ENCODE peak calls at places on chromosomes 4 and X, in nine cellular contexts. X is NB4, F is endothelial cell, L is H9, H is foreskin fibroblast, U is nephron progenitor cell, I is IMR-90, W is Calu3, B is astrocyte of the spinal cord. K is an unnamed sample.
A peak's percentile ranks its signal among the peaks of the same experiment; 100 is the strongest.

GRCh38 chrX:49695276-49696180 is at the start of gene PAGE1:
- DNase-seq in X (no peak), F (no peak), L (no peak), H (no peak), U (no peak), I (no peak), W (no peak), B (no peak), K (no peak)

GRCh38 chr4:38846015-38846414 is 10.6 kb downstream of the TLR6 start:
- DNase-seq in X (no peak), F (no peak), L (no peak), H (no peak), U (no peak), I (no peak), W (no peak), B (no peak), K (no peak)

GRCh38 chrX:43949669-43950068 is 23.5 kb downstream of the NDP start:
- DNase-seq in X (no peak), F (peak; percentile 32), L (peak; percentile 78), H (peak; percentile 24), U (peak; percentile 59), I (no peak), W (peak; percentile 40), B (no peak), K (no peak)

GRCh38 chrX:11406109-11406755 is 113.0 kb downstream of the AMELX start:
- DNase-seq in X (no peak), F (no peak), L (no peak), H (no peak), U (no peak), I (peak; percentile 76), W (no peak), B (peak; percentile 58), K (peak; percentile 35)

GRCh38 chr4:154014401-154015105 is 225.7 kb upstream of the SFRP2 start:
- DNase-seq in X (no peak), F (no peak), L (no peak), H (peak; percentile 31), U (no peak), I (no peak), W (no peak), B (no peak), K (no peak)

GRCh38 chr4:138330531-138330930 is 88.4 kb upstream of the SLC7A11 start:
- DNase-seq in X (no peak), F (no peak), L (no peak), H (no peak), U (no peak), I (peak; percentile 27), W (no peak), B (peak; percentile 71), K (no peak)

GRCh38 chr4:11748169-11748872 is 319.6 kb upstream of the HS3ST1 start:
- DNase-seq in X (no peak), F (no peak), L (no peak), H (peak; percentile 87), U (no peak), I (peak; percentile 87), W (no peak), B (peak; percentile 92), K (peak; percentile 77)

GRCh38 chrX:71181558-71181909 is 36.9 kb downstream of the NLGN3 start:
- DNase-seq in X (peak; percentile 83), F (peak; percentile 9), L (peak; percentile 34), H (no peak), U (no peak), I (no peak), W (no peak), B (no peak), K (no peak)

GRCh38 chr4:32745351-32745750 is 2025.2 kb downstream of the PCDH7 start:
- DNase-seq in X (no peak), F (no peak), L (no peak), H (no peak), U (no peak), I (no peak), W (no peak), B (no peak), K (no peak)

GRCh38 chrX:153812220-153812619 is 17.8 kb downstream of the SSR4 start:
- DNase-seq in X (no peak), F (no peak), L (no peak), H (no peak), U (no peak), I (no peak), W (no peak), B (no peak), K (no peak)

GRCh38 chrX:10156199-10157031 is at the start of gene CLCN4:
- DNase-seq in X (peak; percentile 41), F (peak; percentile 65), L (peak; percentile 71), H (peak; percentile 66), U (peak; percentile 55), I (no peak), W (peak; percentile 84), B (no peak), K (peak; percentile 6)

GRCh38 chrX:140764401-140764919 is 54.9 kb downstream of the LINC00632 start:
- DNase-seq in X (peak; percentile 8), F (peak; percentile 31), L (peak; percentile 84), H (peak; percentile 69), U (peak; percentile 60), I (peak; percentile 54), W (no peak), B (peak; percentile 44), K (no peak)

GRCh38 chr4:106818764-106819163 is 217.3 kb downstream of the DKK2 start:
- DNase-seq in X (no peak), F (no peak), L (no peak), H (peak; percentile 21), U (no peak), I (no peak), W (no peak), B (no peak), K (no peak)

GRCh38 chr4:78296261-78296660 is 239.1 kb downstream of the FRAS1 start:
- DNase-seq in X (no peak), F (no peak), L (no peak), H (no peak), U (no peak), I (no peak), W (no peak), B (no peak), K (no peak)
- TF ChIP-seq CTCF in X (no peak), F (no peak), L (peak; percentile 38), H (no peak), U (no peak), I (no peak), W (no peak), B (no peak), K (no peak)

GRCh38 chr4:76680934-76681333 is 217.0 kb downstream of the SOWAHB start:
- DNase-seq in X (no peak), F (no peak), L (no peak), H (no peak), U (no peak), I (no peak), W (no peak), B (no peak), K (no peak)
- TF ChIP-seq CTCF in X (no peak), F (no peak), L (peak; percentile 36), H (no peak), U (no peak), I (no peak), W (no peak), B (no peak), K (no peak)

GRCh38 chr4:124529131-124529530 is 183.4 kb downstream of the ANKRD50 start:
- DNase-seq in X (no peak), F (no peak), L (no peak), H (peak; percentile 59), U (no peak), I (no peak), W (no peak), B (no peak), K (no peak)
- TF ChIP-seq CTCF in X (no peak), F (no peak), L (no peak), H (no peak), U (no peak), I (no peak), W (no peak), B (no peak), K (no peak)

DNA sequence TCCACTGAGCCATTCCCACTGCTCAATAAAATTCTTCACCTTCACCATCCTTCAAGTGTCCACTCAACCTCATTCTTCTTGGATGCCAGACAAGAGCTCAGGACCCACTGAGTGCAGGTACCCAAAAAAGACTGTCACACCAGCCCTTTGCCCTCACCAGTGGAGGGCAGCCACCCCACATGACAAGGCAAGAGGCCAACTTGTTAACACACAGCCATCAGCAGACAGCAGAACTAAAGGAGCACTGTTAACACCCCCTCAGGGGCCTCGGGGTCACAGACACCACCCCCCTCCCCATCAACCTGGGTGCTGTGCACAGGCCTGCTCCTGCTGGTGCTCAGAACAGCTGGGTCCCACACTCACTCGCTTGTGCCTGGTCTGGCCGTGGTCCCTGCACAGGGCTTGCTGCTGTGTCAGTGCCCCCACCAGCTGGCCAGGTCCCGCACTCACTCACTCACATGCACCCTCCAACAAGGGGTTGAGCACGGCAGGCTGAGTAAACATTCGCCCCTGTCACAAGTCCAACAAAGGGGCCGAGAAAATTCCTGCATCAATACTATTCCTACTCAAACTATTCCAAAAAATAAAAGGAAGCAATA is 54.1 kb downstream of the ATRX start:
- DNase-seq in X (no peak), F (no peak), L (no peak), H (no peak), U (no peak), I (no peak), W (peak; percentile 0), B (no peak), K (no peak)
- TF ChIP-seq CTCF in X (no peak), F (no peak), L (no peak), H (no peak), U (no peak), I (no peak), W (no peak), B (no peak), K (no peak)

GRCh38 chr4:2910409-2910808 is 52.8 kb downstream of the NOP14 start:
- DNase-seq in X (no peak), F (no peak), L (no peak), H (no peak), U (no peak), I (no peak), W (no peak), B (no peak), K (no peak)
- TF ChIP-seq CTCF in X (no peak), F (no peak), L (peak; percentile 53), H (peak; percentile 1), U (no peak), I (peak; percentile 3), W (no peak), B (no peak), K (peak; percentile 1)

DNA sequence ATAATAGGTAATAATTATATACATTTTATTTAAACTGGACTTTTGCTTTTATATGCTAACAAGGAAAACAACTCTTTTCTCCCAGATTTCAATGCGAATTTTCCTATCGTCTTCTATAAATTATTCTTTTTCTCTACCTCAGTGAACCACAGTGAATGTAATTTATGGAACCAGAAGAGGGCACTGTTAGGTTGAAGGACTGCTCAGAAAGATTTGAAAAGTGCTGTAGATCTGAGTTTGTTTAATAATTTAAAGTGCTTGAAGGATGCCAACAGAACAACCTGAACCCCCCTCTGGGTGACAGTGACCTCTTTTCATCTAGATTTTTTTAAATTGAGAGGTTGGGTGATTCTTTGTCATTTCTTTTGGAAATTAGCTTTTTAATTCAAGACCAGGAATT is 54.9 kb downstream of the PHOX2B start:
- DNase-seq in X (peak; percentile 57), F (no peak), L (no peak), H (peak; percentile 65), U (no peak), I (peak; percentile 56), W (peak; percentile 3), B (peak; percentile 50), K (peak; percentile 24)
- TF ChIP-seq CTCF in X (peak; percentile 40), F (peak; percentile 12), L (peak; percentile 69), H (peak; percentile 42), U (peak; percentile 33), I (peak; percentile 69), W (no peak), B (peak; percentile 54), K (peak; percentile 56)